ENCODE peak calls at places on chromosomes 4 and X, in ten cellular contexts. F is pancreas, M is epithelial cell of esophagus, S is heart left ventricle, B is osteoblast, A is uterus, D is AG09309, V is Peyer's patch, J is testis, X is coronary artery. H is an unnamed sample.

GRCh38 chr4:158856852-158857251 is 88.0 kb downstream of the FNIP2 start:
- DNase-seq in M (peak), B (peak), S (no peak), D (peak), X (no peak), F (no peak), V (no peak), A (no peak), J (no peak), H (no peak)

GRCh38 chr4:98938386-98938785 is 9.5 kb upstream of the EIF4E start:
- DNase-seq in D (no peak), X (no peak), V (no peak), A (no peak), M (peak), F (no peak), S (no peak), J (no peak), B (peak), H (no peak)

GRCh38 chr4:121462660-121463261 is 81.9 kb upstream of the QRFPR start:
- DNase-seq in V (peak), A (no peak), M (peak), S (peak), X (no peak), J (peak), F (no peak), B (no peak), D (peak), H (peak)

GRCh38 chr4:21366312-21366711 is 582.3 kb downstream of the KCNIP4 start:
- DNase-seq in V (no peak), A (no peak), J (no peak), F (no peak), X (no peak), D (no peak), S (no peak), B (no peak), M (no peak), H (no peak)

GRCh38 chrX:124023838-124024238 is 62.3 kb downstream of the STAG2 start:
- DNase-seq in B (no peak), A (no peak), M (peak), X (no peak), D (no peak), S (no peak), J (no peak), V (no peak), F (no peak), H (no peak)

GRCh38 chrX:19879181-19879580 is 8.2 kb downstream of the SH3KBP1 start:
- DNase-seq in X (no peak), J (no peak), S (no peak), V (no peak), D (no peak), M (no peak), A (no peak), F (no peak), B (no peak), H (no peak)

GRCh38 chr4:23485793-23486192 is 404.1 kb downstream of the PPARGC1A start:
- DNase-seq in V (no peak), S (no peak), J (no peak), F (no peak), M (no peak), X (no peak), D (no peak), B (no peak), A (no peak), H (no peak)

GRCh38 chr4:137075586-137075985 is 456.7 kb downstream of the PCDH18 start:
- DNase-seq in J (no peak), S (no peak), V (no peak), F (no peak), X (no peak), D (no peak), M (no peak), A (no peak), B (no peak), H (no peak)

GRCh38 chrX:12894074-12894691 is 12.2 kb upstream of the TLR8 start:
- DNase-seq in M (peak), S (no peak), D (no peak), A (no peak), V (peak), F (no peak), X (no peak), J (peak), B (no peak), H (no peak)

GRCh38 chrX:14051416-14051815 is 21.7 kb upstream of the GEMIN8 start:
- DNase-seq in A (no peak), X (no peak), V (no peak), F (no peak), B (no peak), M (no peak), J (no peak), D (no peak), S (no peak), H (no peak)

GRCh38 chr4:128553665-128554515 is 255.6 kb upstream of the JADE1 start:
- DNase-seq in D (no peak), F (no peak), X (no peak), S (no peak), M (no peak), A (no peak), B (no peak), V (no peak), J (no peak), H (no peak)

GRCh38 chr4:10926025-10926424 is 241.5 kb upstream of the CLNK start:
- DNase-seq in S (no peak), F (no peak), B (no peak), J (no peak), X (no peak), V (no peak), A (no peak), D (peak), M (peak), H (no peak)

GRCh38 chr4:48429709-48430474 is 53.3 kb upstream of the SLC10A4 start:
- DNase-seq in X (no peak), M (no peak), B (no peak), V (no peak), D (no peak), F (no peak), J (no peak), S (no peak), A (no peak), H (no peak)

GRCh38 chr4:39908284-39908683 is 69.4 kb downstream of the PDS5A start:
- DNase-seq in M (no peak), S (no peak), V (no peak), D (no peak), B (no peak), A (no peak), F (no peak), X (no peak), J (no peak), H (no peak)

GRCh38 chrX:1520350-1520749 is 16.6 kb downstream of the P2RY8 start:
- DNase-seq in A (no peak), J (no peak), S (no peak), X (no peak), D (no peak), V (no peak), M (no peak), F (no peak), B (no peak), H (no peak)

GRCh38 chr4:20464381-20464780 is 212.7 kb downstream of the SLIT2 start:
- DNase-seq in V (no peak), D (no peak), A (no peak), X (no peak), B (peak), F (no peak), S (no peak), J (no peak), M (peak), H (no peak)

GRCh38 chr4:72507167-72507566 is 61.9 kb downstream of the ADAMTS3 start:
- DNase-seq in S (no peak), B (no peak), V (no peak), A (no peak), X (no peak), M (no peak), F (no peak), J (no peak), D (no peak), H (no peak)

GRCh38 chrX:50913520-50913919 is 3.0 kb downstream of the BMP15 start:
- DNase-seq in V (no peak), F (no peak), D (no peak), A (no peak), M (peak), X (no peak), J (no peak), B (no peak), S (no peak), H (no peak)
- TF ChIP-seq CTCF in V (no peak), F (no peak), D (no peak), A (no peak), M (no peak), X (no peak), J (no peak), B (no peak), S (no peak), H (no peak)

DNA sequence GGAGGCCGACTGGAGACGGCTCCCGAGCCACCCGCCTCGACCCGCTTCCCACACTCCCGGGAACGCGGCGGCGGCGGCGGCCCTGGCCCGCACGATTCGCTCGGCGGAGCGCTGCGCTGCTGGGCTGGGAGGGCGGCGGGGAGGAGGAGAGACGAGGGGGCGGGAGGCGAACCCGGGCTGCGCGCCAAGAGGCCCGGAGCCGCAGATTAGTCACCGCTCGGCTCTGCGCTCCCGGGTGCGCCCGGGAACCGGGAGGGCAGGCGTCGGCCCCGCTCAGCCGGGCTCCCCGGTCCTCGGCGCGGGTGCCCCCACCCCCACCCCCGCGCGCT is 11.2 kb upstream of the BCOR start:
- DNase-seq in V (peak), A (peak), X (no peak), B (peak), J (peak), F (peak), D (no peak), S (peak), M (peak), H (no peak)
- H3K4me3 ChIP-seq in V (peak), A (peak), X (peak), B (peak), J (peak), F (peak), D (peak), S (peak), M (peak), H (peak)

GRCh38 chr4:52780206-52780605 is 29.0 kb upstream of the ERVMER34-1 start:
- DNase-seq in D (peak), S (peak), F (no peak), J (no peak), X (no peak), B (peak), V (no peak), M (peak), A (no peak), H (peak)
- TF ChIP-seq CTCF in D (no peak), S (no peak), F (no peak), J (no peak), X (no peak), B (no peak), V (no peak), M (no peak), A (no peak), H (no peak)

DNA sequence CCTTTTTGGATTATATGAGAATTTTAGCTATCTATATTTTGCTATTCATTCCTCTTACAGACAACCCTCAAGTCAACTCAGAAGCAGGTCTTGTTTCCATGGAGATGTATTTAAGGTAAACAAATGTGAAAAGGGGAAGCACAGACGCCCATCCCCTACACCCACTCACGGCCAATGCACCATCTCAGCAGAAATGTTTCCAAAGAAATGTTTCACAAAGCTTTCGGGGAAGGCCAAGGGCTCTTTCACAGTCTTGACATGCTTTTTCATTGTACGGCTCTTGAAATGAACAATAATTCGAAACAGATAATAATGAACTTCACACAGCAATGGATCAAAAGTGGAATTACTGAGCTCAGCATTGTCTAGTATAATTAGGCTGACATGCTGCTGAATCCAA is 160.7 kb downstream of the SMIM20 start:
- DNase-seq in D (no peak), B (no peak), J (no peak), M (no peak), A (no peak), V (no peak), S (no peak), F (no peak), X (no peak), H (no peak)
- H3K4me3 ChIP-seq in D (no peak), B (no peak), J (no peak), M (no peak), A (no peak), V (no peak), S (no peak), F (no peak), X (no peak), H (no peak)

DNA sequence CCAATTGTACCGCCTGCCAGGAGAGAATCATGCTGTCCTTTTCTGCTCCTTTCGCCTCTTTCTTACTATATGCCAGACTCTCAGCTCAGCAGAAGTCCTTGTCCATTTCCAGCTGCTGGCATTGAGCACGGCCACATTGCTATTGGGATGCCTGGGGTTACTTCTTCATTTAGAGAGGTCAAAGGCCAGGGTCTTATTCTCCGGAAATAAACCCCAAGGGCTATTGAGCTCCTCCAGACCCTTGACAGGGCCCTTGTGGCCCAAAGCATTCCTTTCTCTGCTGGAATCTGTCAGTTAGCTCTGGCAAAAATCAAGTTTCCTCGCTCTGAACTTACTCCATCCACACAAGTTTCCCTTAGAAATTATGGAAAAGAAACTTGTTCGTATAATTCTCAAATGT is 11.9 kb downstream of the AKAP4 start:
- DNase-seq in D (no peak), X (no peak), B (no peak), S (no peak), A (no peak), V (no peak), F (no peak), J (no peak), M (no peak), H (no peak)
- TF ChIP-seq CTCF in D (no peak), X (no peak), B (no peak), S (no peak), A (no peak), V (no peak), F (no peak), J (no peak), M (no peak), H (no peak)

GRCh38 chr4:74097161-74097560 is 1.8 kb downstream of the CXCL2 start:
- DNase-seq in B (no peak), V (no peak), J (no peak), F (no peak), S (no peak), A (no peak), X (no peak), M (no peak), D (no peak), H (no peak)
- H3K4me3 ChIP-seq in B (no peak), V (no peak), J (no peak), F (peak), S (peak), A (no peak), X (no peak), M (peak), D (no peak), H (no peak)

GRCh38 chr4:44671636-44672035 is 6.6 kb upstream of the GUF1 start:
- DNase-seq in D (no peak), J (no peak), S (no peak), A (no peak), B (no peak), M (no peak), V (no peak), X (no peak), F (no peak), H (no peak)

GRCh38 chr4:44670466-44671199 is 7.6 kb upstream of the GUF1 start:
- DNase-seq in X (no peak), B (no peak), M (no peak), S (no peak), F (no peak), A (no peak), V (no peak), D (no peak), J (no peak), H (no peak)

GRCh38 chr4:44678094-44679023 is at the start of gene GUF1:
- DNase-seq in S (peak), X (peak), B (peak), V (peak), F (peak), J (peak), M (peak), A (peak), D (peak), H (peak)

GRCh38 chr4:44679060-44679459 is 840 bp downstream of the GUF1 start:
- DNase-seq in S (no peak), V (no peak), J (no peak), F (no peak), B (no peak), D (no peak), X (no peak), A (no peak), M (no peak), H (no peak)

DNA sequence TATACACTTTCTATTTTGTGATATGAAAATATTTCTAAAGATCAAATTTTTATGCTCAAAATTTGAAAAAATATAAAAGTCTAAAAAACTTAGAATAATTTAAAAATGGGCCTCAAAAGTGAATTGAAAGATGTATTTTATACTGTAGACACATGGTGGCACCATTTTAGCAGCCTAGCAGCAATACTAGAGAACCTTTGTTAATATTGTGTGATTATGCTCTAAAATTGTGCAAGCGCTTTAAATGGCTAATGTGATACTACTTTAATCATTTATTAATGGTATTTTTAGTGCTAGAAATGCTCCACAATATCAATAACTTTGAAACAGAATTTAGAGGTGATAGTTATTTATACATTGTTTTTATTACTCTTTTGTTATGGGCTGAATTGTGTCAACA is 3.7 kb upstream of the GUF1 start:
- DNase-seq in M (no peak), B (peak), D (no peak), J (no peak), V (no peak), S (no peak), F (no peak), X (no peak), A (no peak), H (no peak)
- TF ChIP-seq CTCF in M (no peak), B (peak), D (no peak), J (no peak), V (no peak), S (no peak), F (no peak), X (no peak), A (no peak), H (no peak)